ENCODE peak calls at places on chromosomes 6 and 20, in ten cellular contexts. Q is HFFc6; M is ACHN; R is HCEC 1CT; H is stimulated activated naive CD4-positive, alpha-beta T cell; L is AML-193; A is KBM-7; W is upper lobe of right lung; G is GF-D8; F is NCI-H1105 treated with DMSO at 0.1 percent for 48 hours. T is an unnamed sample.

GRCh38 chr6:1233924-1234323 is 78.0 kb upstream of the FOXQ1 start:
- DNase-seq in G (no peak), M (no peak), R (no peak), L (no peak), H (no peak), A (no peak), W (no peak), Q (no peak), F (no peak), T (no peak)

GRCh38 chr6:111242452-111242851 is 155.1 kb downstream of the SLC16A10 start:
- DNase-seq in L (no peak), R (peak; percentile 69), H (no peak), W (no peak), Q (peak; percentile 72), F (no peak), G (no peak), A (no peak), M (peak; percentile 19), T (peak; percentile 45)

GRCh38 chr6:149271348-149272340 is 45.9 kb upstream of the TAB2 start:
- DNase-seq in A (peak; percentile 84), F (no peak), H (no peak), L (peak; percentile 97), W (no peak), G (peak; percentile 56), M (no peak), Q (no peak), R (peak; percentile 20), T (no peak)

GRCh38 chr20:61980647-61981583 is 84.8 kb downstream of the TAF4 start:
- DNase-seq in G (peak; percentile 16), H (no peak), L (peak; percentile 30), W (no peak), Q (peak; percentile 6), R (no peak), A (peak; percentile 43), F (no peak), M (peak; percentile 48), T (no peak)

GRCh38 chr6:46410330-46410953 is 80.8 kb downstream of the RCAN2 start:
- DNase-seq in F (peak; percentile 74), G (no peak), L (peak; percentile 52), R (peak; percentile 49), M (peak; percentile 15), H (peak; percentile 5), W (no peak), A (peak; percentile 21), Q (peak; percentile 30), T (no peak)

GRCh38 chr20:2330090-2330695 is 34.4 kb downstream of the TGM3 start:
- DNase-seq in F (no peak), W (no peak), Q (no peak), M (no peak), H (no peak), L (peak; percentile 64), G (peak; percentile 88), R (no peak), A (no peak), T (no peak)

GRCh38 chr20:7459123-7459522 is 481.1 kb downstream of the HAO1 start:
- DNase-seq in R (peak; percentile 55), F (peak; percentile 24), H (no peak), W (no peak), M (no peak), Q (no peak), L (no peak), G (no peak), A (no peak), T (no peak)

GRCh38 chr20:46810442-46811327 is 84.0 kb upstream of the EYA2 start:
- DNase-seq in A (no peak), G (no peak), L (no peak), R (no peak), Q (no peak), W (no peak), F (peak; percentile 84), H (no peak), M (no peak), T (no peak)

GRCh38 chr20:40714109-40714508 is 25.1 kb upstream of the MAFB start:
- DNase-seq in M (no peak), G (no peak), R (no peak), W (no peak), L (no peak), H (no peak), Q (no peak), F (no peak), A (no peak), T (no peak)

GRCh38 chr6:47698342-47698787 is at the start of gene ADGRF4:
- DNase-seq in F (no peak), G (no peak), M (no peak), Q (peak; percentile 30), R (peak; percentile 66), L (no peak), A (no peak), W (no peak), H (no peak), T (peak; percentile 83)

GRCh38 chr20:1494436-1494835 is 3.2 kb upstream of the SIRPB2 start:
- DNase-seq in H (no peak), W (no peak), Q (no peak), F (no peak), A (peak; percentile 35), R (no peak), G (peak; percentile 33), L (no peak), M (no peak), T (no peak)

GRCh38 chr6:133241901-133242760 is 974 bp downstream of the EYA4 start:
- DNase-seq in L (no peak), F (peak; percentile 23), G (no peak), W (no peak), R (peak; percentile 49), H (no peak), Q (no peak), A (no peak), M (no peak), T (peak; percentile 7)

GRCh38 chr20:37518606-37519507 is 2.2 kb upstream of the NNAT start:
- DNase-seq in L (no peak), W (peak; percentile 72), F (peak; percentile 44), A (no peak), G (no peak), M (no peak), H (no peak), R (no peak), Q (no peak), T (no peak)

GRCh38 chr6:42372699-42373098 is 79.0 kb downstream of the TRERF1 start:
- DNase-seq in A (no peak), F (no peak), G (no peak), M (no peak), H (no peak), R (no peak), W (no peak), Q (no peak), L (no peak), T (no peak)

GRCh38 chr6:76230711-76231110 is 158.2 kb upstream of the IMPG1 start:
- DNase-seq in G (no peak), L (no peak), F (no peak), M (no peak), A (no peak), Q (no peak), R (no peak), W (no peak), H (no peak), T (no peak)

GRCh38 chr6:69894578-69895347 is 28.4 kb downstream of the COL19A1 start:
- DNase-seq in F (peak; percentile 77), L (peak; percentile 90), G (peak; percentile 39), W (no peak), M (no peak), A (no peak), Q (no peak), H (no peak), R (no peak), T (no peak)

GRCh38 chr6:33985947-33986346 is 159.9 kb downstream of the GRM4 start:
- DNase-seq in A (no peak), H (no peak), F (no peak), M (no peak), L (no peak), R (no peak), W (peak; percentile 18), Q (no peak), G (no peak), T (no peak)

GRCh38 chr6:109103942-109104341 is 8.6 kb downstream of the CEP57L1 start:
- DNase-seq in L (no peak), H (no peak), G (no peak), Q (no peak), R (no peak), A (no peak), W (no peak), F (no peak), M (no peak), T (no peak)

GRCh38 chr20:49757597-49757996 is 43.9 kb upstream of the B4GALT5 start:
- DNase-seq in R (no peak), W (no peak), F (no peak), H (no peak), M (no peak), L (no peak), G (no peak), Q (no peak), A (no peak), T (no peak)

GRCh38 chr6:24779416-24779815 is 4.7 kb downstream of the GMNN start:
- DNase-seq in R (no peak), F (no peak), G (no peak), H (no peak), L (no peak), M (no peak), A (no peak), Q (no peak), W (no peak), T (peak; percentile 55)

GRCh38 chr6:119138906-119139541 is 60.6 kb upstream of the FAM184A start:
- DNase-seq in H (no peak), R (no peak), M (no peak), A (peak; percentile 11), L (no peak), Q (no peak), F (no peak), G (peak; percentile 52), W (no peak), T (no peak)